ENCODE peak calls at places on chromosomes 3 and 15, in eight cellular contexts. T is posterior vena cava, Z is pancreas, X is progenitor cell of endocrine pancreas, K is fibroblast of lung, W is right atrium auricular region, Q is NCI-H524, H is NCI-H187 treated with DMSO at 0.1 percent for 48 hours. I is an unnamed sample.

GRCh38 chr3:37974121-37974927 is 16.3 kb upstream of the VILL start:
- DNase-seq in W (no peak), X (peak), Q (peak), H (no peak), K (peak), T (no peak), Z (peak), I (no peak)

GRCh38 chr3:77254967-77255831 is 215.3 kb downstream of the ROBO2 start:
- DNase-seq in Z (no peak), K (peak), H (peak), X (peak), W (no peak), Q (no peak), T (no peak), I (no peak)

GRCh38 chr15:101528917-101529299 is 39.4 kb upstream of the PCSK6 start:
- DNase-seq in T (no peak), Q (no peak), K (no peak), W (no peak), H (no peak), X (no peak), Z (no peak), I (peak)

GRCh38 chr3:196141052-196141865 is 59.4 kb upstream of the TFRC start:
- DNase-seq in T (no peak), H (no peak), X (no peak), K (no peak), W (no peak), Q (no peak), Z (no peak), I (peak)

GRCh38 chr3:67819447-67819846 is 165.0 kb upstream of the SUCLG2 start:
- DNase-seq in T (no peak), W (no peak), X (no peak), K (no peak), Z (no peak), Q (no peak), H (no peak), I (no peak)

GRCh38 chr3:42734263-42734860 is 31.8 kb upstream of the HHATL start:
- DNase-seq in T (no peak), X (no peak), W (peak), Z (no peak), Q (no peak), H (no peak), K (no peak), I (no peak)

GRCh38 chr3:46881819-46882376 is 4.4 kb downstream of the PTH1R start:
- DNase-seq in T (no peak), H (no peak), Z (no peak), K (peak), Q (no peak), X (no peak), W (no peak), I (no peak)

GRCh38 chr3:106728315-106728821 is 648.9 kb upstream of the CCDC54 start:
- DNase-seq in W (no peak), T (no peak), X (no peak), Q (no peak), Z (no peak), K (peak), H (no peak), I (no peak)

GRCh38 chr15:86231864-86232801 is 152.5 kb downstream of the AGBL1 start:
- DNase-seq in W (no peak), T (no peak), H (no peak), Z (peak), X (no peak), Q (peak), K (peak), I (no peak)

GRCh38 chr3:142886938-142887337 is 1.9 kb downstream of the PCOLCE2 start:
- DNase-seq in Z (no peak), Q (no peak), W (no peak), X (no peak), K (peak), T (no peak), H (no peak), I (no peak)

GRCh38 chr3:185779461-185779860 is 45.4 kb downstream of the IGF2BP2 start:
- DNase-seq in Z (no peak), H (no peak), K (no peak), W (no peak), T (no peak), X (no peak), Q (no peak), I (no peak)

GRCh38 chr3:148006508-148006907 is 597.3 kb downstream of the ZIC1 start:
- DNase-seq in W (no peak), T (no peak), X (no peak), H (no peak), Z (no peak), K (peak), Q (no peak), I (no peak)

GRCh38 chr3:32175607-32176197 is 62.8 kb upstream of the CMTM8 start:
- DNase-seq in X (peak), Q (peak), H (no peak), K (peak), T (no peak), W (no peak), Z (no peak), I (no peak)

GRCh38 chr15:85000189-85000864 is 18.7 kb downstream of the PDE8A start:
- DNase-seq in W (no peak), Z (no peak), H (no peak), X (no peak), K (no peak), Q (no peak), T (no peak), I (no peak)

GRCh38 chr15:85691350-85692240 is 103.1 kb downstream of the KLHL25 start:
- DNase-seq in H (no peak), W (no peak), Q (no peak), T (no peak), Z (no peak), K (no peak), X (no peak), I (no peak)

GRCh38 chr15:57861039-57861638 is 154.6 kb downstream of the POLR2M start:
- DNase-seq in K (peak), W (no peak), H (no peak), Z (no peak), Q (peak), X (no peak), T (no peak), I (no peak)

GRCh38 chr3:187850256-187851010 is 105.2 kb upstream of the BCL6 start:
- DNase-seq in X (no peak), H (no peak), W (no peak), K (no peak), Q (no peak), Z (no peak), T (no peak), I (no peak)

GRCh38 chr3:58116161-58116955 is 94.4 kb downstream of the DNASE1L3 start:
- DNase-seq in H (no peak), Z (no peak), T (no peak), W (no peak), X (no peak), Q (no peak), K (no peak), I (peak)

GRCh38 chr3:133573629-133574194 is at the start of gene CDV3:
- DNase-seq in K (no peak), H (no peak), Q (no peak), X (no peak), W (peak), Z (no peak), T (no peak), I (no peak)

GRCh38 chr3:46906471-46907058 is 29.0 kb downstream of the PTH1R start:
- DNase-seq in H (no peak), Z (no peak), Q (no peak), W (no peak), K (no peak), T (peak), X (no peak), I (no peak)

GRCh38 chr15:49174902-49175301 is 4.9 kb downstream of the GALK2 start:
- DNase-seq in T (no peak), W (no peak), K (no peak), Q (no peak), Z (no peak), X (no peak), H (no peak), I (no peak)

GRCh38 chr3:52891615-52892081 is 5.7 kb downstream of the STIMATE start:
- DNase-seq in W (no peak), K (no peak), X (no peak), H (no peak), Q (no peak), T (no peak), Z (no peak), I (no peak)

GRCh38 chr15:78012643-78013077 is 64.9 kb downstream of the TBC1D2B start:
- DNase-seq in K (no peak), H (no peak), X (no peak), Q (no peak), T (no peak), W (no peak), Z (peak), I (no peak)

GRCh38 chr3:11542551-11542950 is 101.2 kb downstream of the VGLL4 start:
- DNase-seq in T (peak), Z (no peak), H (no peak), Q (no peak), W (no peak), X (no peak), K (no peak), I (no peak)

GRCh38 chr15:93107646-93108045 is 18.6 kb upstream of the RGMA start:
- DNase-seq in Z (no peak), K (no peak), X (no peak), W (no peak), Q (no peak), H (no peak), T (no peak), I (no peak)

GRCh38 chr3:183254816-183255730 is 2.0 kb downstream of the B3GNT5 start:
- DNase-seq in T (no peak), W (no peak), X (no peak), H (no peak), Z (no peak), K (peak), Q (no peak), I (no peak)

GRCh38 chr3:127197300-127198150 is 4.6 kb downstream of the PRR23E start:
- DNase-seq in Q (no peak), H (no peak), T (peak), W (no peak), Z (no peak), X (no peak), K (no peak), I (no peak)

GRCh38 chr3:132538072-132538471 is 59.0 kb upstream of the ACKR4 start:
- DNase-seq in Q (no peak), W (no peak), Z (peak), K (no peak), H (no peak), X (no peak), T (no peak), I (no peak)

GRCh38 chr3:128859573-128860154 is 19.8 kb upstream of the ACAD9 start:
- DNase-seq in Z (no peak), K (no peak), Q (no peak), W (no peak), X (no peak), H (no peak), T (no peak), I (no peak)

GRCh38 chr3:65596511-65597224 is 442.1 kb downstream of the MAGI1 start:
- DNase-seq in T (no peak), Q (peak), H (no peak), Z (no peak), X (no peak), K (no peak), W (no peak), I (no peak)

GRCh38 chr15:93649691-93650235 is 560.8 kb upstream of the RGMA start:
- DNase-seq in Q (no peak), Z (no peak), W (no peak), T (no peak), X (no peak), K (no peak), H (no peak), I (no peak)

GRCh38 chr3:170307998-170308398 is 49.5 kb upstream of the SKIL start:
- DNase-seq in X (no peak), Z (peak), H (no peak), W (no peak), K (peak), T (no peak), Q (peak), I (no peak)

GRCh38 chr3:170640737-170641171 is 54.9 kb upstream of the SLC7A14 start:
- DNase-seq in Q (no peak), K (no peak), W (no peak), H (no peak), Z (no peak), X (no peak), T (no peak), I (no peak)

GRCh38 chr15:66027268-66027806 is 158.0 kb downstream of the RAB11A start:
- DNase-seq in H (no peak), Q (no peak), X (no peak), W (no peak), Z (no peak), T (no peak), K (peak), I (no peak)

GRCh38 chr15:27844018-27844666 is 255.0 kb downstream of the OCA2 start:
- DNase-seq in Q (no peak), Z (no peak), T (peak), W (peak), K (peak), X (no peak), H (no peak), I (no peak)

GRCh38 chr3:118262800-118263402 is 771.7 kb downstream of the IGSF11 start:
- DNase-seq in X (no peak), W (no peak), Q (no peak), H (no peak), T (no peak), K (no peak), Z (no peak), I (no peak)

GRCh38 chr3:1613962-1614361 is 484.7 kb upstream of the CNTN4 start:
- DNase-seq in H (no peak), X (no peak), Z (no peak), T (no peak), K (no peak), W (no peak), Q (no peak), I (no peak)

GRCh38 chr3:83523470-83524073 is 1435.2 kb upstream of the CADM2 start:
- DNase-seq in Q (peak), K (peak), H (peak), X (peak), W (no peak), Z (no peak), T (no peak), I (no peak)

GRCh38 chr3:57544181-57545125 is at the start of gene DNAH12:
- DNase-seq in Z (peak), W (no peak), K (peak), X (peak), T (no peak), Q (peak), H (peak), I (peak)